ENCODE peak calls at places on chromosomes 11 and 22, in nine cellular contexts. W, F, O, J, K, X, T, S and C are unnamed samples.

GRCh38 chr11:109196016-109196415 is 226.0 kb upstream of the C11orf87 start:
- DNase-seq in W (no peak), F (no peak), O (no peak), J (no peak), K (no peak), X (no peak), T (no peak), S (no peak), C (no peak)

GRCh38 chr22:26174280-26174679 is 5.0 kb downstream of the SEZ6L start:
- DNase-seq in W (no peak), F (no peak), O (peak; percentile 12), J (no peak), K (no peak), X (no peak), T (no peak), S (no peak), C (no peak)

GRCh38 chr22:27785818-27786217 is 15.7 kb downstream of the MN1 start:
- DNase-seq in W (no peak), F (no peak), O (no peak), J (no peak), K (no peak), X (no peak), T (no peak), S (no peak), C (no peak)

GRCh38 chr11:112795142-112795815 is 165.9 kb upstream of the NCAM1 start:
- DNase-seq in W (peak; percentile 34), F (peak; percentile 57), O (peak; percentile 9), J (no peak), K (no peak), X (peak; percentile 62), T (no peak), S (no peak), C (peak; percentile 72)

GRCh38 chr22:25545117-25545516 is 19.4 kb upstream of the GRK3 start:
- DNase-seq in W (no peak), F (no peak), O (no peak), J (no peak), K (no peak), X (no peak), T (no peak), S (no peak), C (no peak)

GRCh38 chr22:24550028-24550901 is 4.7 kb downstream of the GUCD1 start:
- DNase-seq in W (no peak), F (peak; percentile 22), O (no peak), J (no peak), K (no peak), X (no peak), T (peak; percentile 89), S (no peak), C (no peak)

GRCh38 chr22:50271519-50271970 is 1.4 kb upstream of the MAPK11 start:
- DNase-seq in W (peak; percentile 70), F (peak; percentile 79), O (peak; percentile 64), J (no peak), K (peak; percentile 53), X (no peak), T (no peak), S (no peak), C (peak; percentile 84)

GRCh38 chr11:62880231-62880802 is 379 bp upstream of the SLC3A2 start:
- DNase-seq in W (no peak), F (no peak), O (no peak), J (no peak), K (no peak), X (peak; percentile 88), T (no peak), S (no peak), C (peak; percentile 60)

GRCh38 chr11:34869425-34869824 is 46.8 kb downstream of the APIP start:
- DNase-seq in W (no peak), F (no peak), O (no peak), J (no peak), K (no peak), X (no peak), T (no peak), S (no peak), C (peak; percentile 35)

GRCh38 chr11:46513934-46514342 is 79.9 kb downstream of the AMBRA1 start:
- DNase-seq in W (no peak), F (peak; percentile 78), O (peak; percentile 47), J (no peak), K (no peak), X (peak; percentile 54), T (peak; percentile 56), S (peak; percentile 65), C (peak; percentile 20)

GRCh38 chr22:49622241-49623105 is 205.2 kb downstream of the BRD1 start:
- DNase-seq in W (no peak), F (no peak), O (no peak), J (no peak), K (no peak), X (peak; percentile 21), T (peak; percentile 58), S (no peak), C (no peak)

GRCh38 chr11:93216511-93217121 is 18.8 kb upstream of the SLC36A4 start:
- DNase-seq in W (no peak), F (no peak), O (peak; percentile 89), J (no peak), K (no peak), X (no peak), T (no peak), S (no peak), C (no peak)

GRCh38 chr11:57290288-57290687 is 34.5 kb downstream of the TNKS1BP1 start:
- DNase-seq in W (no peak), F (no peak), O (no peak), J (no peak), K (no peak), X (no peak), T (no peak), S (no peak), C (no peak)

GRCh38 chr11:65882191-65883057 is 2.8 kb downstream of the CTSW start:
- DNase-seq in W (no peak), F (no peak), O (no peak), J (no peak), K (no peak), X (peak; percentile 49), T (peak; percentile 64), S (no peak), C (no peak)

GRCh38 chr11:65862191-65862735 is 2.0 kb downstream of the MUS81 start:
- DNase-seq in W (no peak), F (no peak), O (no peak), J (no peak), K (no peak), X (peak; percentile 34), T (peak; percentile 76), S (no peak), C (no peak)

GRCh38 chr11:108117746-108118371 is 3.5 kb upstream of the ACAT1 start:
- DNase-seq in W (no peak), F (peak; percentile 79), O (no peak), J (no peak), K (no peak), X (no peak), T (no peak), S (no peak), C (peak; percentile 59)

GRCh38 chr22:41368543-41368817 is 13.3 kb upstream of the TEF start:
- DNase-seq in W (no peak), F (no peak), O (no peak), J (no peak), K (no peak), X (no peak), T (no peak), S (no peak), C (no peak)

GRCh38 chr22:43783777-43784176 is 28.3 kb downstream of the EFCAB6 start:
- DNase-seq in W (no peak), F (no peak), O (no peak), J (no peak), K (no peak), X (no peak), T (no peak), S (no peak), C (no peak)

GRCh38 chr11:111930472-111930871 is 6.7 kb upstream of the DIXDC1 start:
- DNase-seq in W (no peak), F (no peak), O (no peak), J (no peak), K (no peak), X (no peak), T (no peak), S (no peak), C (no peak)

GRCh38 chr11:5689551-5689983 is at the start of gene TRIM22:
- DNase-seq in W (peak; percentile 53), F (peak; percentile 57), O (no peak), J (no peak), K (peak; percentile 14), X (peak; percentile 64), T (peak; percentile 67), S (no peak), C (no peak)

GRCh38 chr11:85589373-85589772 is 37.8 kb downstream of the DLG2 start:
- DNase-seq in W (no peak), F (no peak), O (no peak), J (no peak), K (no peak), X (no peak), T (no peak), S (no peak), C (no peak)

GRCh38 chr11:57499413-57499982 is 16.0 kb downstream of the SLC43A1 start:
- DNase-seq in W (peak; percentile 66), F (peak; percentile 94), O (peak; percentile 73), J (no peak), K (no peak), X (peak; percentile 97), T (peak; percentile 98), S (peak; percentile 90), C (peak; percentile 100)

GRCh38 chr11:95035316-95035715 is 10.3 kb downstream of the KDM4E start:
- DNase-seq in W (no peak), F (no peak), O (no peak), J (no peak), K (no peak), X (no peak), T (no peak), S (no peak), C (no peak)

GRCh38 chr22:48049116-48049515 is 1286.7 kb downstream of the TBC1D22A start:
- DNase-seq in W (no peak), F (no peak), O (no peak), J (no peak), K (no peak), X (no peak), T (no peak), S (no peak), C (no peak)

GRCh38 chr11:46279393-46280099 is 2.1 kb downstream of the CREB3L1 start:
- DNase-seq in W (no peak), F (peak; percentile 72), O (no peak), J (no peak), K (no peak), X (no peak), T (peak; percentile 82), S (no peak), C (peak; percentile 54)

GRCh38 chr22:29343313-29343805 is 27.9 kb upstream of the RASL10A start:
- DNase-seq in W (no peak), F (no peak), O (peak; percentile 24), J (no peak), K (no peak), X (peak; percentile 50), T (no peak), S (no peak), C (peak; percentile 14)

GRCh38 chr11:112050721-112051120 is 23.1 kb downstream of the PIH1D2 start:
- DNase-seq in W (no peak), F (no peak), O (no peak), J (no peak), K (no peak), X (no peak), T (no peak), S (no peak), C (no peak)

GRCh38 chr22:35742342-35743100 is 24.8 kb downstream of the APOL5 start:
- DNase-seq in W (no peak), F (peak; percentile 53), O (no peak), J (no peak), K (no peak), X (no peak), T (no peak), S (no peak), C (peak; percentile 61)

GRCh38 chr11:111510311-111510710 is 1.9 kb downstream of the BTG4 start:
- DNase-seq in W (no peak), F (no peak), O (no peak), J (no peak), K (no peak), X (no peak), T (no peak), S (no peak), C (no peak)

GRCh38 chr11:64339754-64340408 is at the start of gene CCDC88B:
- DNase-seq in W (peak; percentile 86), F (no peak), O (no peak), J (peak; percentile 52), K (peak; percentile 82), X (peak; percentile 87), T (peak; percentile 90), S (no peak), C (no peak)

GRCh38 chr11:125170001-125170405 is 5.5 kb downstream of the PKNOX2 start:
- DNase-seq in W (no peak), F (no peak), O (no peak), J (no peak), K (no peak), X (no peak), T (no peak), S (no peak), C (no peak)